ENCODE peak calls at places on chromosomes 11 and 22, in four cellular contexts. N is stomach, F is IMR-90, U is breast epithelium. Z is an unnamed sample.

GRCh38 chr11:2447253-2447950 is 2.6 kb downstream of the KCNQ1 start:
- DNase-seq in F (no peak), N (no peak), U (no peak), Z (no peak)

GRCh38 chr11:79007811-79008294 is 433.0 kb downstream of the TENM4 start:
- DNase-seq in N (no peak), U (no peak), F (no peak), Z (no peak)

GRCh38 chr22:36873614-36874308 is 13.0 kb downstream of the NCF4 start:
- DNase-seq in U (no peak), N (peak; percentile 62), F (peak; percentile 45), Z (no peak)

GRCh38 chr22:32674925-32675825 is 126.3 kb upstream of the TIMP3 start:
- DNase-seq in U (no peak), F (no peak), N (no peak), Z (no peak)

GRCh38 chr11:1750840-1751520 is 585 bp upstream of the IFITM10 start:
- DNase-seq in F (no peak), U (no peak), N (no peak), Z (no peak)

GRCh38 chr11:128323381-128323780 is 264.0 kb downstream of the ETS1 start:
- DNase-seq in N (no peak), F (peak; percentile 48), U (no peak), Z (no peak)

GRCh38 chr11:19076744-19077589 is 16.4 kb upstream of the MRGPRX2 start:
- DNase-seq in N (peak; percentile 70), F (peak; percentile 19), U (no peak), Z (no peak)

GRCh38 chr11:17036666-17037658 is 22.7 kb upstream of the PLEKHA7 start:
- DNase-seq in N (peak; percentile 60), U (no peak), F (no peak), Z (no peak)

GRCh38 chr11:61869636-61870428 is 21.5 kb downstream of the FADS3 start:
- DNase-seq in U (no peak), N (no peak), F (no peak), Z (no peak)

GRCh38 chr11:123481647-123482046 is 51.6 kb downstream of the GRAMD1B start:
- DNase-seq in U (no peak), N (no peak), F (no peak), Z (no peak)

GRCh38 chr11:102994101-102994500 is 38.6 kb upstream of the MMP13 start:
- DNase-seq in U (no peak), N (no peak), F (peak; percentile 18), Z (no peak)

GRCh38 chr11:96260067-96260511 is 82.9 kb downstream of the MAML2 start:
- DNase-seq in N (no peak), U (no peak), F (no peak), Z (no peak)

GRCh38 chr22:30185129-30185528 is 61.4 kb downstream of the LIF start:
- DNase-seq in U (no peak), F (peak; percentile 71), N (no peak), Z (no peak)

GRCh38 chr22:32842486-32842885 is 41.0 kb downstream of the TIMP3 start:
- DNase-seq in U (no peak), F (peak; percentile 48), N (no peak), Z (no peak)

GRCh38 chr22:47607486-47607885 is 845.0 kb downstream of the TBC1D22A start:
- DNase-seq in N (no peak), U (peak; percentile 48), F (no peak), Z (no peak)

GRCh38 chr11:48207881-48208280 is 8.7 kb upstream of the OR4B1 start:
- DNase-seq in F (no peak), N (no peak), U (no peak), Z (no peak)

GRCh38 chr11:85752201-85752889 is 58.6 kb downstream of the SYTL2 start:
- DNase-seq in U (no peak), N (no peak), F (no peak), Z (no peak)

GRCh38 chr11:1942541-1943260 is 4.4 kb upstream of the MRPL23 start:
- DNase-seq in N (no peak), U (no peak), F (no peak), Z (no peak)

GRCh38 chr11:34997872-34998548 is 81.6 kb downstream of the PDHX start:
- DNase-seq in N (no peak), U (no peak), F (peak; percentile 58), Z (no peak)

GRCh38 chr11:76803811-76804600 is 20.9 kb downstream of the TSKU start:
- DNase-seq in F (peak; percentile 46), N (no peak), U (no peak), Z (no peak)

GRCh38 chr11:1232328-1233321 is 9.8 kb downstream of the MUC5B start:
- DNase-seq in U (no peak), F (no peak), N (no peak), Z (no peak)

GRCh38 chr11:6655790-6656580 is at the start of gene DCHS1:
- DNase-seq in F (no peak), U (no peak), N (no peak), Z (no peak)

GRCh38 chr11:66924272-66924671 is 33.9 kb downstream of the PC start:
- DNase-seq in N (no peak), U (no peak), F (no peak), Z (no peak)

GRCh38 chr11:8296872-8297271 is 33.2 kb upstream of the LMO1 start:
- DNase-seq in U (no peak), F (no peak), N (no peak), Z (no peak)

GRCh38 chr11:2237457-2238238 is 32.7 kb downstream of the ASCL2 start:
- DNase-seq in F (no peak), U (peak; percentile 38), N (no peak), Z (no peak)

GRCh38 chr11:6856871-6857270 is 6.0 kb upstream of the OR10A2 start:
- DNase-seq in U (no peak), F (peak; percentile 54), N (no peak), Z (no peak)

GRCh38 chr11:38060930-38061329 is 1462.9 kb upstream of the RAG2 start:
- DNase-seq in N (no peak), F (no peak), U (no peak), Z (no peak)

GRCh38 chr11:355581-356458 is 13.5 kb upstream of the B4GALNT4 start:
- DNase-seq in N (peak; percentile 93), F (peak; percentile 94), U (peak; percentile 95), Z (peak; percentile 65)

GRCh38 chr11:18617688-18618340 is 16.3 kb downstream of the SPTY2D1 start:
- DNase-seq in F (peak; percentile 71), U (no peak), N (no peak), Z (no peak)

GRCh38 chr22:48819991-48820390 is 1007.7 kb downstream of the BRD1 start:
- DNase-seq in N (no peak), F (no peak), U (peak; percentile 20), Z (no peak)

GRCh38 chr11:82701847-82702520 is 31.7 kb downstream of the FAM181B start:
- DNase-seq in U (no peak), F (peak; percentile 16), N (no peak), Z (no peak)

GRCh38 chr11:75014129-75014528 is 25.4 kb downstream of the NEU3 start:
- DNase-seq in F (peak; percentile 95), N (no peak), U (no peak), Z (no peak)
- TF ChIP-seq CTCF in F (peak; percentile 40), N (no peak), U (no peak), Z (no peak)

GRCh38 chr22:20491346-20491745 is 4.2 kb downstream of the KLHL22 start:
- DNase-seq in F (no peak), U (no peak), N (no peak), Z (no peak)

GRCh38 chr22:20497426-20497825 is 1.8 kb upstream of the KLHL22 start:
- DNase-seq in U (no peak), N (no peak), F (no peak), Z (no peak)

GRCh38 chr22:20498913-20499312 is 3.3 kb upstream of the KLHL22 start:
- DNase-seq in F (no peak), U (no peak), N (no peak), Z (no peak)

GRCh38 chr22:20495861-20496681 is 476 bp upstream of the KLHL22 start:
- DNase-seq in U (peak; percentile 89), F (peak; percentile 87), N (peak; percentile 94), Z (peak; percentile 18)

DNA sequence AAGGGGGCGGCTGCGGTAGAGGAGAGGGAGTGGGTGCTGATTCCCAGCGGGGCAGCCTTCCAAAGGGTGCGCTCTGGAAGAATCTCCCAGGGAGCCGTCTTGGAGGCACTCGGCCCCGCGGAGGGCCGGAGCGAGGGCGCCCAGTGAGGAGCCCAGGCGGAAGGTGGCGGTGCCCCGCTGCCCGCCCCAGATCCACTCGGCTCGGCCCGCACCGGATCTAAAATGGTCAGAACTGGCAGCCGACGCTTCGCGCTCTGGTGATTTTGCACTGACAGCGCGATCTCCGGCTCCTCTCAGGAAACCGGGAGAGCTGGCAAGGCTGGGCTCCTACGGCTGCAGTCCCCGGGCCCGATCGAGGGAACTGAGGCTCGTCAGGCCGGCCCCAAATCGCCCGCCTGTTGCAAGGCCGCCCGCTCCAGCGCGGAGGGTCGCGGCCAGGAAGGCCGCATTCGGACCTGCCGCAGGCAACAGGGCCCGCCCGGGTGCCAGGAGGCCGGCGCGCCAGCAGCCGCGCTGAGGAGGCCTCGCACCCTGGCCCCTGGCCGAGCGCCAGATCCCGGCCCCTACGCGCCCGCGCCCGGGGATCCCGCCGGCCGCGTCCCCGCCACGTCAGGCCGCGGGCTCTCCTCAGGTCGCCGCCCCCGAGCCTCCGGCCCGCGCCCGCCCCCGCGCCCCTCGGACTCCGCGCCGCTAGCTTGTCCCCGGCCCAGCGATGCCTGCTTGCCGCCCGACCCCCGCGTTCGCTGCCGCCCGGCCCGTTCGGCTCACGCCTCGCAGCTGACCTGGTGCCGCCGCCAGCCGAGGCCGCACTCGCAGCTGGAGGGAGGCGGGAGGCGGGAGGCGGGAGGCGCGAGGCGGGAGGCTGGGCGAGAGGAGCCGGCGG is at the start of gene KLHL22:
- DNase-seq in U (no peak), N (peak; percentile 40), F (peak; percentile 26), Z (no peak)
- TF ChIP-seq POLR2A in U (no peak), N (no peak), F (no peak), Z (no peak)

DNA sequence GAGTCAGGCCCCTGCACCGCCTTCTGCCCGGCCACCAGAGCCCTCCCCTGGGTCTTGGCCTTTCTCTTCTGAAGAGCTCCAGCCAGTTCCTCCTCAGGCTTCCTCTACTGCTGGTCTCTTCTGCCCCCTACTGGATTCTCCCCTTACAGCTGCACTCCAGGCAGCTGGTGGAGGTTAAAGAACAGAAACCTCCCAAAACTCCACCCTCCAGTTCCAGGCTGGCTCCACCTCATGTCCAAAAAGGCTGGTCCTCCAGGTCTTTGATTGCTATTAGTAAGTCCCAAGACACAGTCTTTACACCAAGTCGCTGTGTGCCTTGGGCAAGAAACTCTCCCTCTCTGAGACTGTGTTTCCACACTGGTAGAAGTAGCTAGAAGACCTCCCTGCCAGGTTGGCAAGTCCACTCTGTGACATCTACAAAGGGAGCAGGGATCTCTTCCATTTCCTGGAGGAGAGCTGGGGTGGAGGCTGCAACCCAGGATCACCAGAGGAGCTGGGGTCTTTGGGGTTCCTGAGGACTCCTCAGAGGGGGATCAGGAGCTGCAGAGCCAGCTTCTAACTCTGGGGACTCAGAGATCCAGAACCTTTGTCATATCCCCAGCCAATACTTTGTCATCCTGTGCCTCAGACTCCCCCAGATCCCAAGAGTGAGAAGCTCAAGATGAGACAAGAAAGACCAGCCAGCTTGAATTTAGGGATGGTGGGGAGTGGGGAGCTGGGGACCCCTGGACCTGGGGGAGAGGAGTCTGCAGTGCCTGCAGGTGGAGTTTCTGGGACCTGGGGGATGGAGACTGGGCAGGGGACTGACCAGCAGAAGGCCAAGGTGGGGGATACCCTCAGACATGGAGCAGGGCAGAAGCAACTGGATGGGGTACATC is 3.4 kb upstream of the IGLL5 start:
- DNase-seq in F (peak; percentile 45), U (no peak), N (peak; percentile 53), Z (no peak)
- TF ChIP-seq CTCF in F (peak; percentile 67), U (peak; percentile 14), N (peak; percentile 19), Z (peak; percentile 36)

DNA sequence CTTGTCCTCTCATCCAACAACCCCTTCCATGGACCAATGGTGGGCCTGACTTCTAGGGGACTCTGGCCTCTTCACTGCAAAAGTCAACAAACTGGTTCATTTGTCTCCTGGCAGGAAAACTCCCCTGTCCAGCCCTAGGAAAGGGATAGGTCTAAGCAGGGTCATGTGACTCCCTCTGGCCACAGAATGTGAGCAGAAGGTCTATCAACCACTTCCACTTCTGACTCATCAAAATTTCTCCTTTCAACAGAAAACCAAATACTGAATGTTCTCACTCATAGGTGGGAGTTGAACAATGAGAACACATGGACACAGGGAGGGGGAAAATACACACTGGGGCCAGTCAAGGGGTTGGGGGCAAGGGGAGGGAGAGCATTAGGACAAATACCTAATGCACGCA is 1.3 kb upstream of the ISX start:
- DNase-seq in U (no peak), N (no peak), F (no peak), Z (no peak)
- TF ChIP-seq POLR2A in U (no peak), N (no peak), F (no peak), Z (no peak)

Z was measured in esophagus squamous epithelium.